ENCODE peak calls at places on chromosomes 6 and 20, in four cellular contexts. One of them, this sample, is unnamed.

GRCh38 chr6:31467151-31467550 is 30.8 kb upstream of the MICB start:
- DNase-seq in CD8-positive, alpha-beta T cell: no peak
- DNase-seq in transverse colon: no peak
- DNase-seq in adipocyte: no peak
- DNase-seq in this sample: no peak

GRCh38 chr6:11685411-11686093 is 93.1 kb downstream of the ADTRP start:
- DNase-seq in CD8-positive, alpha-beta T cell: no peak
- DNase-seq in transverse colon: no peak
- DNase-seq in adipocyte: peak; percentile 36
- DNase-seq in this sample: no peak

GRCh38 chr6:43770417-43771209 is 602 bp downstream of the VEGFA start:
- DNase-seq in CD8-positive, alpha-beta T cell: peak; percentile 53
- DNase-seq in transverse colon: peak; percentile 66
- DNase-seq in adipocyte: peak; percentile 77
- DNase-seq in this sample: peak; percentile 77

GRCh38 chr6:123321020-123321419 is 315.7 kb downstream of the TRDN start:
- DNase-seq in CD8-positive, alpha-beta T cell: no peak
- DNase-seq in transverse colon: no peak
- DNase-seq in adipocyte: no peak
- DNase-seq in this sample: no peak

GRCh38 chr6:158409451-158409850 is 97.2 kb downstream of the TULP4 start:
- DNase-seq in CD8-positive, alpha-beta T cell: no peak
- DNase-seq in transverse colon: no peak
- DNase-seq in adipocyte: peak; percentile 15
- DNase-seq in this sample: no peak

GRCh38 chr6:122790740-122791679 is 2.0 kb downstream of the SMPDL3A start:
- DNase-seq in CD8-positive, alpha-beta T cell: no peak
- DNase-seq in transverse colon: no peak
- DNase-seq in adipocyte: peak; percentile 20
- DNase-seq in this sample: peak; percentile 17

GRCh38 chr6:38427492-38428210 is 212.1 kb downstream of the BTBD9 start:
- DNase-seq in CD8-positive, alpha-beta T cell: no peak
- DNase-seq in transverse colon: no peak
- DNase-seq in adipocyte: no peak
- DNase-seq in this sample: no peak

GRCh38 chr20:19880256-19881079 is 122.4 kb downstream of the RIN2 start:
- DNase-seq in CD8-positive, alpha-beta T cell: no peak
- DNase-seq in transverse colon: no peak
- DNase-seq in adipocyte: peak; percentile 28
- DNase-seq in this sample: no peak

GRCh38 chr6:74068945-74069570 is 373.1 kb downstream of the CD109 start:
- DNase-seq in CD8-positive, alpha-beta T cell: no peak
- DNase-seq in transverse colon: no peak
- DNase-seq in adipocyte: peak; percentile 73
- DNase-seq in this sample: no peak

GRCh38 chr6:139944976-139945375 is 570.5 kb upstream of the CITED2 start:
- DNase-seq in CD8-positive, alpha-beta T cell: no peak
- DNase-seq in transverse colon: no peak
- DNase-seq in adipocyte: no peak
- DNase-seq in this sample: no peak

GRCh38 chr20:47117325-47117724 is 222.7 kb downstream of the EYA2 start:
- DNase-seq in CD8-positive, alpha-beta T cell: no peak
- DNase-seq in transverse colon: no peak
- DNase-seq in adipocyte: no peak
- DNase-seq in this sample: no peak

GRCh38 chr20:36439040-36439730 is 102.1 kb upstream of the MYL9 start:
- DNase-seq in CD8-positive, alpha-beta T cell: peak; percentile 78
- DNase-seq in transverse colon: peak; percentile 69
- DNase-seq in adipocyte: peak; percentile 75
- DNase-seq in this sample: no peak

GRCh38 chr6:35719830-35720733 is 16.8 kb upstream of the ARMC12 start:
- DNase-seq in CD8-positive, alpha-beta T cell: peak; percentile 66
- DNase-seq in transverse colon: peak; percentile 50
- DNase-seq in adipocyte: peak; percentile 47
- DNase-seq in this sample: peak; percentile 73

GRCh38 chr20:41314386-41314785 is 3.1 kb downstream of the ZHX3 start:
- DNase-seq in CD8-positive, alpha-beta T cell: no peak
- DNase-seq in transverse colon: no peak
- DNase-seq in adipocyte: no peak
- DNase-seq in this sample: no peak

GRCh38 chr20:46775826-46776225 is 66.4 kb downstream of the SLC2A10 start:
- DNase-seq in CD8-positive, alpha-beta T cell: no peak
- DNase-seq in transverse colon: no peak
- DNase-seq in adipocyte: no peak
- DNase-seq in this sample: no peak

GRCh38 chr6:126033696-126034095 is 47.4 kb downstream of the TRMT11 start:
- DNase-seq in CD8-positive, alpha-beta T cell: no peak
- DNase-seq in transverse colon: peak; percentile 19
- DNase-seq in adipocyte: peak; percentile 95
- DNase-seq in this sample: peak; percentile 15

GRCh38 chr20:62595491-62595890 is 46.8 kb upstream of the SLCO4A1 start:
- DNase-seq in CD8-positive, alpha-beta T cell: no peak
- DNase-seq in transverse colon: peak; percentile 61
- DNase-seq in adipocyte: peak; percentile 55
- DNase-seq in this sample: no peak

GRCh38 chr20:31704225-31705119 is 18.2 kb downstream of the BCL2L1 start:
- DNase-seq in CD8-positive, alpha-beta T cell: no peak
- DNase-seq in transverse colon: peak; percentile 87
- DNase-seq in adipocyte: peak; percentile 51
- DNase-seq in this sample: no peak

GRCh38 chr6:79735183-79735582 is 104.1 kb downstream of the SH3BGRL2 start:
- DNase-seq in CD8-positive, alpha-beta T cell: no peak
- DNase-seq in transverse colon: no peak
- DNase-seq in adipocyte: no peak
- DNase-seq in this sample: no peak

GRCh38 chr20:23125625-23126191 is 39.6 kb upstream of the CD93 start:
- DNase-seq in CD8-positive, alpha-beta T cell: no peak
- DNase-seq in transverse colon: peak; percentile 28
- DNase-seq in adipocyte: peak; percentile 62
- DNase-seq in this sample: peak; percentile 100

GRCh38 chr6:21265264-21266044 is 328.1 kb upstream of the SOX4 start:
- DNase-seq in CD8-positive, alpha-beta T cell: no peak
- DNase-seq in transverse colon: no peak
- DNase-seq in adipocyte: no peak
- DNase-seq in this sample: no peak

GRCh38 chr6:71478834-71479541 is 190.4 kb downstream of the OGFRL1 start:
- DNase-seq in CD8-positive, alpha-beta T cell: no peak
- DNase-seq in transverse colon: no peak
- DNase-seq in adipocyte: peak; percentile 89
- DNase-seq in this sample: no peak

GRCh38 chr20:45828589-45828988 is 1.5 kb upstream of the TNNC2 start:
- DNase-seq in CD8-positive, alpha-beta T cell: no peak
- DNase-seq in transverse colon: no peak
- DNase-seq in adipocyte: peak; percentile 38
- DNase-seq in this sample: no peak

DNA sequence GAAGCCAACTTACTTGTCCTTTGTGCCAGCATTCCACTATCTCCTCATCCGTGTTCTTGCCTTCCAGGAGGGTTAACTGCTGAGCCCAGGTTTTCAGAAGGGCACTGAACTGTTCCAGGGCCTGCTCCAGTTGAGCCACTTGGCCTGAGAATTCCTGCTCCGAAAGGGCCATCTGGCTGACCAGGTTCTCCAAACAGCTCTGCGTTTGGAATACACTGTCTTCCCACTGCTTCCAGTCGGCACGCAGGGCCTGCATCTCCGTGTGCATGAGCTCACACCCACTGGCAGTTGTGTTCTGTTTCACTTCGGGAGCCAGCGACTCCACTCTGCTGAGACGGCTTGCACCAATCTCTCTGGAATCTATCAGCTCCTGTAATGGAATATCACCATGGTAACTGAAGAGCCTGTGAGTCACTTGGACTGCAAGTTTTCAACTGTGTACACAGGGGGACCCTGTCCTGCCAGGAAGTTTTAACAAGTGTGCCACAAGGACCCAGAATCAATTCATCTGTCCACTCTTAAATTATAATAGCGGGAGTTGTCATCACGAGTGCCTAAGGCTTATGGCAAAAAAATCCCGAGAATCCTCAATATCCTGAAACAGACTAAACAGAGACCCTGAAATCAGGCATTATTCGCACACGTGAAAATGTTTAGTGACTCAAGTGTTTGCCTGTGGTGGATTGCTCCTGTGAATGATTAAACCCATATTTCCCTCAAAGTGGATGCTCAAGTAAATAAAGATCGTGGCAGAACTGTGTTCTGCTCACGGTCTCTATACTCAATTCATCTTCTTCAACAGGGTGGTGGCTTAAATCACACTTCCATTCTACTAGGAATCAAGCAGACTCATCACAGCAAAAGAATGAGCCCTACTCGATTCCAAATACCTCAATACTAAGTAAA is 255.9 kb downstream of the SYNE1 start:
- DNase-seq in CD8-positive, alpha-beta T cell: no peak
- DNase-seq in transverse colon: peak; percentile 53
- DNase-seq in adipocyte: peak; percentile 97
- DNase-seq in this sample: no peak
- H3K4me3 ChIP-seq in CD8-positive, alpha-beta T cell: no peak overlapping the region
- H3K4me3 ChIP-seq in transverse colon: peak overlapping the region; percentile 28
- H3K4me3 ChIP-seq in adipocyte: peak overlapping the region; percentile 89
- H3K4me3 ChIP-seq in this sample: no peak overlapping the region

DNA sequence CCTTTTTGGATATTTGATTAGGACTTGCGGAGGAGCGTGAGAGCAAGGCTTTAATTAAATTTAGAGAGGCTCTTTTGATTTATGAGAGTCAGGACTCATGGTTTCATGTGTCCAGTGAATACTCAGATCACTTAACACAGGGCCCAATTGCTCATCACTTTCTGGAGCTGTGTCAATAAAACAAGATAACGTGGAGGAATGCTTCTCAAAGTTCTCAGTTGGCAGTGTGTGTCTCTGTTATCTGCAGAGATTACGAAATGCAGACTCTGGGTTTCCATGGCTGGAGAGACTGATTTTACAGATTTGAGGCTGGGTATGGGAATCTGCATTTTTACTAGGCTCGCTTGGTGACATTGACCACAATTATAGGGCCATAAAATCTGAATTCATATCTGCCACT is 335.8 kb upstream of the FLRT3 start:
- DNase-seq in CD8-positive, alpha-beta T cell: no peak
- DNase-seq in transverse colon: no peak
- DNase-seq in adipocyte: no peak
- DNase-seq in this sample: no peak
- H3K4me3 ChIP-seq in CD8-positive, alpha-beta T cell: no peak overlapping the region
- H3K4me3 ChIP-seq in transverse colon: no peak overlapping the region
- H3K4me3 ChIP-seq in adipocyte: no peak overlapping the region
- H3K4me3 ChIP-seq in this sample: no peak overlapping the region

DNA sequence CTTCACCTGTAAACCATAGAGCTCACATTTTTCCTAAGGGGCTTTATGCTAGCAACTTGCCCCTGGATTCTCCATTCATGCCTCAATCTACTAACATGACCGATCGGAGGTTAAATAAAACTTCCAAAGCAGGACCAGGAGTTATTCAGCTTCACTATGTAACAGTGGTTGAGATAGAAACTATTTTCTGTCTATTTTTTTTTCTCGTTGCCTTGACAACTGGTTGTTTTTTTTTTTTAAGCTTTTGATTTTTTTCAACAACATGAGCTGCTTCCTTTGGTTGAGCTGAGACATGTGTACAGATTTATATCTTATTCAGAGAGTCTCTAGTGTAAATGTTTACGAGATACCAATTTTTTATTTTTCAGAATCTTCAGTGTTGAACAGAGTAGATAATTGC is 85.7 kb downstream of the SHLD1 start:
- DNase-seq in CD8-positive, alpha-beta T cell: no peak
- DNase-seq in transverse colon: no peak
- DNase-seq in adipocyte: peak; percentile 66
- DNase-seq in this sample: no peak
- H3K4me3 ChIP-seq in CD8-positive, alpha-beta T cell: no peak overlapping the region
- H3K4me3 ChIP-seq in transverse colon: no peak overlapping the region
- H3K4me3 ChIP-seq in adipocyte: no peak overlapping the region
- H3K4me3 ChIP-seq in this sample: no peak overlapping the region

GRCh38 chr6:4647414-4648365 is 128.5 kb upstream of the CDYL start:
- DNase-seq in CD8-positive, alpha-beta T cell: peak; percentile 49
- DNase-seq in transverse colon: peak; percentile 80
- DNase-seq in adipocyte: peak; percentile 84
- DNase-seq in this sample: no peak
- H3K4me3 ChIP-seq in CD8-positive, alpha-beta T cell: peak overlapping the region; percentile 20
- H3K4me3 ChIP-seq in transverse colon: peak overlapping the region; percentile 9
- H3K4me3 ChIP-seq in adipocyte: peak overlapping the region; percentile 70
- H3K4me3 ChIP-seq in this sample: no peak overlapping the region

GRCh38 chr20:25196701-25197120 is 1.2 kb downstream of the ENTPD6 start:
- DNase-seq in CD8-positive, alpha-beta T cell: no peak
- DNase-seq in transverse colon: no peak
- DNase-seq in adipocyte: peak; percentile 24
- DNase-seq in this sample: no peak

GRCh38 chr20:25197173-25197869 is 1.8 kb downstream of the ENTPD6 start:
- DNase-seq in CD8-positive, alpha-beta T cell: no peak
- DNase-seq in transverse colon: peak; percentile 53
- DNase-seq in adipocyte: no peak
- DNase-seq in this sample: no peak

GRCh38 chr20:25194333-25194972 is 1.1 kb upstream of the ENTPD6 start:
- DNase-seq in CD8-positive, alpha-beta T cell: no peak
- DNase-seq in transverse colon: no peak
- DNase-seq in adipocyte: no peak
- DNase-seq in this sample: no peak

GRCh38 chr20:25195962-25196700 is 619 bp downstream of the ENTPD6 start:
- DNase-seq in CD8-positive, alpha-beta T cell: peak; percentile 56
- DNase-seq in transverse colon: peak; percentile 87
- DNase-seq in adipocyte: peak; percentile 54
- DNase-seq in this sample: no peak

DNA sequence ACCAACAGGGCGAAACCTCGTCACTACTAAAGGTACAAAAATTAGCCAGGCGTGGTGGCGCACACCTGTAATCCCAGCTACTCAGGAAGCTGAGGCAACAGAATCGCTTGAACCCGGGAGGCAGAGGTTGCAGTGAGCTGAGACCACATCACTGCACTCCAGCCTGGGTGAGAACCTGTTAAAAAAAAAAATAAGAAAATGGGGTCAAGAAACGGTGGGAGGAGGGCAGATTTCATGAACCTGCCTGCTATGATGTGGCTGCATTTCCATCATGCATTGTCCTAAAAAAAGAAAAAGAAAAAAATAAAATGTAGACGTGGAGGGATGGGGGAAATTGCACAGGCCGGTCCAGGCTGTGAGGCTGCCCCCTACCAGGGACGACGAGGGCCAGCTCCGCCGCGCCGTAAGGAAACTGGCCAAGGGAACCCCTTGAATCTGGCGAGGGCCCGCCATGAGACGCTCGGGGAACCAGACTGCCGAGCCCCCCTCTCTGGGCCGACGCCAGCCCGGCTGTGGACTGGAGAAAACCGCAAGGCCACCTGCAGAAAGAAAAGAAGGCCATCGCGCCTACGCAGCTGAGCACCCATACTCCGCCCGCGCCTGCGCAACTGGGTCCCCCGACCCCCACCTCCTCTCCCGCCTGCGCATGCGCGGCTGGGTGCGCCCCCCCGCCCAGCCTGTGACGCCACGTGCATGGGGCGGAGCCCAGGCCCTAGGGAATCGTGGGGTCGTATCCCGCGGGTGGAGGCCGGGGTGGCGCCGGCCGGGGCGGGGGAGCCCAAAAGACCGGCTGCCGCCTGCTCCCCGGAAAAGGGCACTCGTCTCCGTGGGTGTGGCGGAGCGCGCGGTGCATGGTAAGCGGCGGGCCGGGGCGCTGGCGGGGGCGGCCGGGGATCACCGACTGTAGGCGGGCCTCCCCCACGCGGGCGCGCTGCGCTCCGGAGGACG is at the start of gene ENTPD6:
- DNase-seq in CD8-positive, alpha-beta T cell: peak; percentile 98
- DNase-seq in transverse colon: peak; percentile 96
- DNase-seq in adipocyte: peak; percentile 96
- DNase-seq in this sample: peak; percentile 84
- H3K4me3 ChIP-seq in CD8-positive, alpha-beta T cell: peak within 1 kb of the TSS; percentile 94
- H3K4me3 ChIP-seq in transverse colon: peak within 1 kb of the TSS; percentile 74
- H3K4me3 ChIP-seq in adipocyte: peak within 1 kb of the TSS; percentile 93
- H3K4me3 ChIP-seq in this sample: peak within 1 kb of the TSS; percentile 93

This sample was measured in HL-60.